ENCODE peak calls at places on chromosomes 3 and 15, in seven cellular contexts. U is Peyer's patch, O is heart right ventricle, R is dorsolateral prefrontal cortex, E is HL-60, G is OCI-LY7, I is psoas muscle. B is an unnamed sample.

GRCh38 chr3:158486200-158486599 is 84.8 kb upstream of the MLF1 start:
- DNase-seq in U (no peak), O (no peak), R (no peak), E (no peak), G (no peak), I (no peak), B (no peak)

GRCh38 chr15:51969728-51970127 is 1.9 kb downstream of the LEO1 start:
- DNase-seq in U (no peak), O (no peak), R (no peak), E (no peak), G (no peak), I (no peak), B (no peak)

GRCh38 chr15:69727257-69727924 is 274.8 kb downstream of the RPLP1 start:
- DNase-seq in U (no peak), O (no peak), R (no peak), E (no peak), G (no peak), I (no peak), B (no peak)

GRCh38 chr15:22880068-22880980 is 41.9 kb downstream of the NIPA2 start:
- DNase-seq in U (no peak), O (no peak), R (no peak), E (no peak), G (no peak), I (no peak), B (no peak)

GRCh38 chr3:30162579-30162978 is 443.8 kb upstream of the TGFBR2 start:
- DNase-seq in U (no peak), O (no peak), R (no peak), E (no peak), G (no peak), I (no peak), B (peak)

GRCh38 chr3:179436517-179436916 is 14.8 kb downstream of the GNB4 start:
- DNase-seq in U (no peak), O (no peak), R (no peak), E (peak), G (no peak), I (no peak), B (no peak)

GRCh38 chr3:28765194-28765593 is 416.6 kb upstream of the AZI2 start:
- DNase-seq in U (no peak), O (no peak), R (no peak), E (no peak), G (no peak), I (no peak), B (no peak)

GRCh38 chr3:27165348-27165747 is 203.8 kb downstream of the NEK10 start:
- DNase-seq in U (no peak), O (no peak), R (no peak), E (no peak), G (no peak), I (no peak), B (peak)

GRCh38 chr15:99895956-99896311 is 162.7 kb upstream of the LYSMD4 start:
- DNase-seq in U (no peak), O (no peak), R (no peak), E (no peak), G (no peak), I (no peak), B (no peak)

GRCh38 chr3:39323454-39323853 is 6.1 kb upstream of the CCR8 start:
- DNase-seq in U (no peak), O (no peak), R (no peak), E (peak), G (no peak), I (no peak), B (no peak)

GRCh38 chr3:177777699-177778098 is 580.4 kb upstream of the TBL1XR1 start:
- DNase-seq in U (peak), O (peak), R (peak), E (peak), G (peak), I (peak), B (peak)

GRCh38 chr15:77411614-77411976 is 8.3 kb downstream of the PEAK1 start:
- DNase-seq in U (no peak), O (no peak), R (no peak), E (no peak), G (no peak), I (no peak), B (no peak)

GRCh38 chr15:75840659-75841058 is 2.6 kb upstream of the UBE2Q2 start:
- DNase-seq in U (no peak), O (peak), R (no peak), E (no peak), G (no peak), I (no peak), B (peak)

GRCh38 chr3:134325106-134325705 is 49.0 kb downstream of the AMOTL2 start:
- DNase-seq in U (no peak), O (no peak), R (no peak), E (no peak), G (no peak), I (no peak), B (peak)

GRCh38 chr3:171950373-171950772 is 89.0 kb upstream of the FNDC3B start:
- DNase-seq in U (no peak), O (no peak), R (no peak), E (no peak), G (no peak), I (no peak), B (peak)

GRCh38 chr3:41710646-41711388 is 251.1 kb downstream of the ULK4 start:
- DNase-seq in U (no peak), O (no peak), R (no peak), E (no peak), G (no peak), I (no peak), B (peak)

GRCh38 chr3:71690222-71690821 is 34.9 kb downstream of the EIF4E3 start:
- DNase-seq in U (no peak), O (no peak), R (no peak), E (no peak), G (no peak), I (peak), B (peak)

GRCh38 chr3:50219285-50219684 is 14.2 kb downstream of the SLC38A3 start:
- DNase-seq in U (no peak), O (no peak), R (no peak), E (no peak), G (no peak), I (no peak), B (no peak)

GRCh38 chr3:50221051-50221412 is 15.0 kb upstream of the GNAI2 start:
- DNase-seq in U (no peak), O (no peak), R (no peak), E (no peak), G (peak), I (no peak), B (no peak)

GRCh38 chr3:50222169-50222528 is 13.9 kb upstream of the GNAI2 start:
- DNase-seq in U (no peak), O (no peak), R (no peak), E (no peak), G (no peak), I (no peak), B (no peak)

GRCh38 chr3:50220109-50220508 is 15.0 kb downstream of the SLC38A3 start:
- DNase-seq in U (no peak), O (no peak), R (no peak), E (no peak), G (no peak), I (no peak), B (no peak)

DNA sequence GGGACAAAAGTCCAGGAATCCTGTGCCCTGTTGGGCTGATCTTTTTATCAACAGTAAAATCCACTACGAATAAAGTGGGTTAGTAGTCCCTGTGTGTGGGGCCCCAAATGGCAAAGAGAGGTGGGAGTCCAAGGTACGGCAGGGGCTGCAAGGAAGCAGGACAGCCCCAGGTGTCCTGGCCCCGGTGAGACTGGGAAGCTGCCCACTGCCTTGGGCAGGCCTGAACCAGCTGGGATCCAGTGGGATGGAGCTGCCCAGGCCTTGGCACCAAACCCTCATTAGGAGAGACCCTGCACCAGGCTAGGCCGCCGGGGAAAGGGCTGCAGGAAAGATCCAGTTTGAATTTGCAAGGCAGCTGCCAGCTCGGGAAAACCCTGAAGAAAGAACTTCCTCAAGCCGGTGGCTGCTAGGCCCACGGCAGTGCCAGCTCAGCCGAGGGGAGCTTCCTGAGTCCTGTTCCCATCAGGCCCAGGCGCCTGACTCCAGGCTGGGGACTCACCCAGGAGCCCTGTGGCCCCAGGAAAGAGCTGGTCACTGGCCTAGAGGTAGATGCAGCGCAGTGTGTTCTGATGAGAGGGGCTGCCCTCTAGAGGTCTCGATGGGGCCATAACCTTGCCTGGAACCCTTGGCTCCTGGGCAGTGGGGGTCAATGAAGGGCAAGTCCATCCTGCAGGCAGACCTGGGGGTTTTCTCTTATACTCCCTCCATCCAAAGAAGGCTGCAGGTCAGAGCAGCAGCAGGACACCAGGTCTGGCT is 14.4 kb upstream of the GNAI2 start:
- DNase-seq in U (no peak), O (no peak), R (no peak), E (no peak), G (peak), I (no peak), B (no peak)
- TF ChIP-seq CTCF in U (no peak), O (no peak), R (no peak), E (no peak), G (peak), I (no peak), B (no peak)

DNA sequence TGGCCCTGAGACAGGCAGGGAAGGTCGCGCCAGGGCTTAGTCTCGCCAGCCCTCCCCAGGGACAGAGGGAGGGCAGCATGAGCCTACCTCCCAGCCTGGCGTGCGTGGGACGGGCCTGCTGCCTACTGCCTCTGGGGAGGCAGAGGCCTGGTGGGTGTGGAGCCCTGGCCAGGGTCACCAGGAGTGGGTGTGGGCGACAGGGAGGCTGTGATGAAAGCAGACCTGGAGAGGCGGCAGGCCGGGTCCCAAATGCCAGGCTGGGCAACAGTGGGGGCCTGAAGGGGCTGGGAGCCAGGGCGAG is 33.1 kb downstream of the PLXNA1 start:
- DNase-seq in U (no peak), O (no peak), R (no peak), E (no peak), G (no peak), I (no peak), B (no peak)
- H3K4me3 ChIP-seq in U (no peak), O (no peak), R (no peak), E (no peak), G (no peak), I (no peak), B (no peak)

GRCh38 chr3:12495749-12496452 is 11.6 kb downstream of the TSEN2 start:
- DNase-seq in U (no peak), O (no peak), R (no peak), E (no peak), G (no peak), I (no peak), B (no peak)
- TF ChIP-seq CTCF in U (no peak), O (no peak), R (no peak), E (no peak), G (peak), I (no peak), B (peak)

GRCh38 chr3:57544181-57545125 is at the start of gene DNAH12:
- DNase-seq in U (no peak), O (no peak), R (no peak), E (peak), G (peak), I (no peak), B (peak)
- H3K4me3 ChIP-seq in U (peak), O (peak), R (peak), E (no peak), G (no peak), I (no peak), B (peak)

B was measured in astrocyte of the spinal cord.